ENCODE peak calls at places on chromosomes 1 and 21, in five cellular contexts. F is T-helper 1 cell; U is head of caudate nucleus; B is CD4-positive, CD25-positive, alpha-beta regulatory T cell; C is amniotic epithelial cell. L is an unnamed sample.

GRCh38 chr1:58739851-58740466 is 40.1 kb upstream of the MYSM1 start:
- DNase-seq in F (no peak), U (no peak), B (peak), C (peak), L (peak)

GRCh38 chr1:203590559-203590958 is 36.1 kb upstream of the ATP2B4 start:
- DNase-seq in F (no peak), U (no peak), B (no peak), C (peak), L (no peak)

GRCh38 chr1:8232036-8232757 is 85.7 kb upstream of the SLC45A1 start:
- DNase-seq in F (no peak), U (no peak), B (no peak), C (peak), L (no peak)

GRCh38 chr1:171841931-171842723 is 829 bp downstream of the DNM3 start:
- DNase-seq in F (no peak), U (peak), B (peak), C (no peak), L (peak)

GRCh38 chr1:201008666-201009360 is 14.7 kb downstream of the KIF21B start:
- DNase-seq in F (no peak), U (no peak), B (no peak), C (no peak), L (no peak)

GRCh38 chr1:180250499-180250770 is 20.4 kb downstream of the LHX4 start:
- DNase-seq in F (no peak), U (no peak), B (no peak), C (no peak), L (no peak)

GRCh38 chr1:208449951-208450350 is 205.8 kb upstream of the PLXNA2 start:
- DNase-seq in F (no peak), U (no peak), B (no peak), C (no peak), L (no peak)

GRCh38 chr1:195754874-195755273 is 853.4 kb downstream of the KCNT2 start:
- DNase-seq in F (no peak), U (no peak), B (no peak), C (peak), L (no peak)

GRCh38 chr21:35229290-35229689 is 180.2 kb upstream of the RUNX1 start:
- DNase-seq in F (no peak), U (no peak), B (no peak), C (no peak), L (no peak)

GRCh38 chr1:211591980-211592493 is 13.1 kb upstream of the SLC30A1 start:
- DNase-seq in F (no peak), U (no peak), B (no peak), C (peak), L (no peak)

GRCh38 chr1:110048923-110049601 is 14.6 kb downstream of the STRIP1 start:
- DNase-seq in F (no peak), U (no peak), B (no peak), C (no peak), L (peak)

GRCh38 chr1:202135221-202135721 is 9.3 kb downstream of the ARL8A start:
- DNase-seq in F (no peak), U (peak), B (peak), C (peak), L (peak)

GRCh38 chr1:94240822-94241221 is 3.4 kb upstream of the ARHGAP29 start:
- DNase-seq in F (no peak), U (no peak), B (no peak), C (no peak), L (no peak)

GRCh38 chr1:25501235-25502058 is 42.0 kb upstream of the LDLRAP1 start:
- DNase-seq in F (no peak), U (no peak), B (no peak), C (peak), L (no peak)

GRCh38 chr1:168320805-168321577 is 40.3 kb downstream of the TBX19 start:
- DNase-seq in F (no peak), U (no peak), B (no peak), C (peak), L (no peak)

GRCh38 chr1:10599194-10599861 is 124.6 kb downstream of the PEX14 start:
- DNase-seq in F (no peak), U (no peak), B (no peak), C (peak), L (no peak)

GRCh38 chr1:205192287-205192686 is 19.2 kb downstream of the DSTYK start:
- DNase-seq in F (no peak), U (no peak), B (no peak), C (no peak), L (no peak)

GRCh38 chr1:19739628-19740027 is 60.1 kb downstream of the TMCO4 start:
- DNase-seq in F (no peak), U (peak), B (no peak), C (no peak), L (no peak)

GRCh38 chr1:240423525-240423924 is 188.4 kb downstream of the GREM2 start:
- DNase-seq in F (no peak), U (no peak), B (no peak), C (no peak), L (no peak)

GRCh38 chr1:39333296-39333695 is 128.8 kb downstream of the MACF1 start:
- DNase-seq in F (no peak), U (no peak), B (peak), C (peak), L (no peak)

GRCh38 chr1:8070381-8070811 is 44.3 kb upstream of the ERRFI1 start:
- DNase-seq in F (no peak), U (no peak), B (no peak), C (no peak), L (no peak)

GRCh38 chr1:203649551-203650011 is 22.9 kb downstream of the ATP2B4 start:
- DNase-seq in F (no peak), U (no peak), B (no peak), C (no peak), L (no peak)

GRCh38 chr1:55559802-55560201 is 344.6 kb upstream of the USP24 start:
- DNase-seq in F (no peak), U (no peak), B (no peak), C (no peak), L (no peak)

GRCh38 chr21:37542512-37542911 is 175.9 kb downstream of the DYRK1A start:
- DNase-seq in F (no peak), U (no peak), B (no peak), C (no peak), L (no peak)

GRCh38 chr1:90761781-90762589 is 44.9 kb upstream of the BARHL2 start:
- DNase-seq in F (no peak), U (no peak), B (no peak), C (no peak), L (no peak)

GRCh38 chr1:233151850-233152249 is 143.7 kb downstream of the PCNX2 start:
- DNase-seq in F (no peak), U (no peak), B (no peak), C (no peak), L (no peak)